ENCODE peak calls at places on chromosomes 2 and 18, in four cellular contexts. One of them, this sample, is unnamed.

GRCh38 chr18:68177807-68178702 is 536.9 kb downstream of the TMX3 start:
- DNase-seq in H1: no peak
- DNase-seq in HCT116: no peak
- DNase-seq in K562: no peak
- DNase-seq in this sample: no peak

GRCh38 chr2:150916434-150916833 is 345.2 kb downstream of the RBM43 start:
- DNase-seq in HCT116: no peak
- DNase-seq in K562: no peak
- DNase-seq in H1: no peak
- DNase-seq in this sample: no peak

GRCh38 chr18:68024716-68025115 is 508.2 kb upstream of the DSEL start:
- DNase-seq in H1: no peak
- DNase-seq in K562: no peak
- DNase-seq in HCT116: no peak
- DNase-seq in this sample: no peak

GRCh38 chr2:183157131-183157530 is 32.9 kb downstream of the NUP35 start:
- DNase-seq in HCT116: no peak
- DNase-seq in K562: no peak
- DNase-seq in H1: no peak
- DNase-seq in this sample: no peak

GRCh38 chr2:217746741-217747287 is 256.0 kb downstream of the TNS1 start:
- DNase-seq in K562: no peak
- DNase-seq in H1: peak
- DNase-seq in HCT116: no peak
- DNase-seq in this sample: no peak

GRCh38 chr2:165307317-165307716 is 68.1 kb downstream of the SCN2A start:
- DNase-seq in HCT116: no peak
- DNase-seq in H1: no peak
- DNase-seq in K562: no peak
- DNase-seq in this sample: no peak

GRCh38 chr2:27306657-27307544 is 1.3 kb downstream of the UCN start:
- DNase-seq in K562: no peak
- DNase-seq in H1: peak
- DNase-seq in HCT116: no peak
- DNase-seq in this sample: no peak

GRCh38 chr2:161122772-161123530 is 37.3 kb upstream of the TANK start:
- DNase-seq in H1: no peak
- DNase-seq in K562: peak
- DNase-seq in HCT116: peak
- DNase-seq in this sample: peak

GRCh38 chr18:79775441-79776221 is 22.1 kb upstream of the KCNG2 start:
- DNase-seq in HCT116: no peak
- DNase-seq in H1: no peak
- DNase-seq in K562: no peak
- DNase-seq in this sample: no peak

DNA sequence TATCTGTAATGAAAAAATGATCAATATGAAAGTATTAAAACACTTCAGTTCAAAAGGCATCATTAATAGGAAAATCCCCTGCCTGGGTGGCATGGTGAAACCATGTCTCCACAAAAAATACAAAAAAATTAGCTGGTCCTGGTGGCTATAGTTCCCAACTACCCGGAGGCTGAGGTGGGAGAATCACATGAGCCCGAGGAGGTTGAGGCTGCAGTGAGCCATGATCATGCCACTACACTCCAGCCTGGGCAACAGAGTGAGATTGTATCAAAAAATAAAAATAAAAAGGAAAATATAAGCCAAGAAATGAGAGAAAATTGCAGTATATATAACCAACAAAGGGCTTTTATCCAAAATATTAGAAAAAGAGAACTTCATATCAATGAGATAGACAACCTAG is 71.6 kb upstream of the MYCN start:
- DNase-seq in K562: no peak
- DNase-seq in H1: no peak
- DNase-seq in HCT116: no peak
- DNase-seq in this sample: no peak
- TF ChIP-seq YY1 in K562: no peak
- TF ChIP-seq YY1 in H1: no peak
- TF ChIP-seq YY1 in HCT116: no peak
- TF ChIP-seq YY1 in this sample: no peak

GRCh38 chr2:232890896-232891601 is 21.0 kb downstream of the SNORC start:
- DNase-seq in H1: peak
- DNase-seq in K562: peak
- DNase-seq in HCT116: peak
- DNase-seq in this sample: no peak
- TF ChIP-seq YY1 in H1: no peak
- TF ChIP-seq YY1 in K562: no peak
- TF ChIP-seq YY1 in HCT116: peak
- TF ChIP-seq YY1 in this sample: no peak

GRCh38 chr2:112153501-112153900 is 15.3 kb downstream of the FBLN7 start:
- DNase-seq in HCT116: no peak
- DNase-seq in K562: no peak
- DNase-seq in H1: peak
- DNase-seq in this sample: no peak

GRCh38 chr2:112154246-112155110 is 16.3 kb downstream of the FBLN7 start:
- DNase-seq in HCT116: no peak
- DNase-seq in H1: no peak
- DNase-seq in K562: no peak
- DNase-seq in this sample: no peak

GRCh38 chr2:112155331-112156151 is 17.4 kb downstream of the FBLN7 start:
- DNase-seq in HCT116: no peak
- DNase-seq in K562: no peak
- DNase-seq in H1: no peak
- DNase-seq in this sample: no peak

GRCh38 chr2:112157472-112157871 is 19.3 kb downstream of the FBLN7 start:
- DNase-seq in K562: no peak
- DNase-seq in H1: no peak
- DNase-seq in HCT116: no peak
- DNase-seq in this sample: no peak

DNA sequence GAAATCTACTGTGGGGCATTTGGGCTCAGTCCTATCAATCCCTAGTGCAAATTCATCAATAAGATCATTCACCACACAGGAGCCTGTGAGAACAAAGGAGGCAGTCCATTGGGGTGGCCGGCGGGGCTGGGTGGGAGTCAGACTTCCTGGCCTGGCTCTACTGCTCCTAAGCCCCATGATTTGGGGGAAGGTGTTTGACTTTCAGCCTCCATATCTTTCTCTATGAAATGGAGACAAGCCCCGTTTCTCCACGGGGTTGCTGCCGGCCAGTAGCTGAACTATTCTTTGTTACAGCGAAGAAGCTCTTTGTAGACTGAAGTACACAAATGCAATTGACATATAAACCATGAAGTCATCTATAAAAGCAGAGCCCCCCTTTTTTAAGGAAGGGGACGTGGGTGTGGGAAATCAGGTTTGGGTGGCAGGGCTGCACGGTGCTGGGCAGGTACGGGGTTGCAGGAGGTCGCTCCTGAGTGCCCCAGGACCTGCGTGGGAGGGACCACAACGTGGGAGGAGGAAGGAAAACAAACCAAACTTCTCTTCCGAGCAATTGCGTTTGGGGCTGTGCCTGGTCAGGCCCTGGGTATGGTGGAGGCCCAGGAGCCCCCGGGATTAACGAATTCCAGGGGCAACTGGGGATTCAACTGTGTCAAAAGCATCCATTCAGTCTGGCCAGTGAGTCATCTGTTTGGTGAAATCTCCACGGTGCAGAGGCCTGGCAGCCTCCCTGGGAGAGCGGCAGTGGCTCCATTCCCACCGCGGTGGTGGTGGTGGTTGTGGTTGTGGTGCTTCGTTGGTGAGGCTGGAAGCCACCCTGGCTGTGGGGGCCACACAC is 18.2 kb downstream of the FBLN7 start:
- DNase-seq in H1: no peak
- DNase-seq in K562: no peak
- DNase-seq in HCT116: no peak
- DNase-seq in this sample: peak
- TF ChIP-seq YY1 in H1: no peak
- TF ChIP-seq YY1 in K562: no peak
- TF ChIP-seq YY1 in HCT116: no peak
- TF ChIP-seq YY1 in this sample: no peak

GRCh38 chr2:25980951-25981350 is 1.3 kb downstream of the KIF3C start:
- DNase-seq in HCT116: no peak
- DNase-seq in H1: no peak
- DNase-seq in K562: no peak
- DNase-seq in this sample: no peak

GRCh38 chr2:25980076-25980887 is 2.0 kb downstream of the KIF3C start:
- DNase-seq in H1: no peak
- DNase-seq in HCT116: no peak
- DNase-seq in K562: no peak
- DNase-seq in this sample: no peak

GRCh38 chr2:25979006-25979405 is 3.3 kb downstream of the KIF3C start:
- DNase-seq in H1: no peak
- DNase-seq in K562: no peak
- DNase-seq in HCT116: no peak
- DNase-seq in this sample: no peak

GRCh38 chr2:25977768-25978167 is 4.5 kb downstream of the KIF3C start:
- DNase-seq in HCT116: no peak
- DNase-seq in H1: no peak
- DNase-seq in K562: no peak
- DNase-seq in this sample: no peak

GRCh38 chr2:25976884-25977741 is 5.2 kb downstream of the KIF3C start:
- DNase-seq in H1: no peak
- DNase-seq in K562: peak
- DNase-seq in HCT116: no peak
- DNase-seq in this sample: no peak
- TF ChIP-seq YY1 in H1: no peak
- TF ChIP-seq YY1 in K562: no peak
- TF ChIP-seq YY1 in HCT116: no peak
- TF ChIP-seq YY1 in this sample: no peak

DNA sequence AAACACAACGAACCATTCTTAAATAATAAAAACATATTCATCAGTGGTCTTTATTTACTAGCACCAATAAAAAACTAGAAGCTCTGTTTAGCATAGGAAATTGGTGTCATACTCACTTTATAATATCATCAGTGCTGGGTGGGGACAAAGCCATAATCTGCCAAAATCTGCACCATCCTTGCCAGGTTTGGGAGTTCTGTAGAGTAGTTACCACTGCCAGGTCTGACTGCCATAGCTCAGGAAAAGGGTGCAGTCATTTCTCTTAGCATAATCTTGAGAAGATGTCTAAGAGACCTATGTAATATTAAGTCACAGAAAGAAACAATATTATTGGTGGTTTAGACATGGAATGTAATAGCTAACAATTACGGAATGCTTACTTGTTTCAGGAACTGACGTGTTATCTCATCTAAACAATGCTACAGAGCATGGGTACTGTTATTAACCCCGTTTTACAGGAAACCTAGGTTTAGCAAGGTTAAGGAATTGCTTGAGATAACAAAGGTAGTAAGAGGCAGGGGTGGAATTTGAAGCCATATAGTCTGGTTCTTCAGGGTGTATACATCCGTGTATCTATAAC is 1.6 kb upstream of the MARCHF7 start:
- DNase-seq in H1: no peak
- DNase-seq in HCT116: no peak
- DNase-seq in K562: no peak
- DNase-seq in this sample: no peak
- TF ChIP-seq YY1 in H1: no peak
- TF ChIP-seq YY1 in HCT116: no peak
- TF ChIP-seq YY1 in K562: no peak
- TF ChIP-seq YY1 in this sample: no peak

GRCh38 chr2:234978466-234979203 is 26.8 kb downstream of the SH3BP4 start:
- DNase-seq in K562: no peak
- DNase-seq in HCT116: no peak
- DNase-seq in H1: no peak
- DNase-seq in this sample: no peak
- TF ChIP-seq YY1 in K562: no peak
- TF ChIP-seq YY1 in HCT116: peak
- TF ChIP-seq YY1 in H1: no peak
- TF ChIP-seq YY1 in this sample: no peak

DNA sequence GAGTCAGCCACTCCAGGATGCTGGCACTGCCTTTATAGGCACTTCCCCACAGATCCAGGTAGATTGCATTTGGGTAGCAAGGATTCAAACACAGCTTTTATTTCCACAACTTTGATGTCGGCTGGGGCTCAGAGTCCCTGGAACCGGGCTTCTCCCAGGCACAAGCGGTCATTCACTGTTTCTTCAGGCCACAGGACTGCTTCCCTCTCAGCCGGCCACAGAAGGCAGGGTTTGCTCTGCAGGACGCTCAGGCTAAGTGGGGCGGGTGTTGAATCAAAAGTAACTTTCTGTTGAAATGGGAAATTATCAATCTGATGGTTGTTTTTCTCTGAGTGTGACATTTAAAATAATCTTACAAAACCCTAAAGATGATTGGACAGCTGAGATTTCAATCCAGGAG is 83.0 kb upstream of the REV1 start:
- DNase-seq in K562: no peak
- DNase-seq in HCT116: no peak
- DNase-seq in H1: no peak
- DNase-seq in this sample: no peak
- TF ChIP-seq YY1 in K562: no peak
- TF ChIP-seq YY1 in HCT116: no peak
- TF ChIP-seq YY1 in H1: no peak
- TF ChIP-seq YY1 in this sample: no peak

DNA sequence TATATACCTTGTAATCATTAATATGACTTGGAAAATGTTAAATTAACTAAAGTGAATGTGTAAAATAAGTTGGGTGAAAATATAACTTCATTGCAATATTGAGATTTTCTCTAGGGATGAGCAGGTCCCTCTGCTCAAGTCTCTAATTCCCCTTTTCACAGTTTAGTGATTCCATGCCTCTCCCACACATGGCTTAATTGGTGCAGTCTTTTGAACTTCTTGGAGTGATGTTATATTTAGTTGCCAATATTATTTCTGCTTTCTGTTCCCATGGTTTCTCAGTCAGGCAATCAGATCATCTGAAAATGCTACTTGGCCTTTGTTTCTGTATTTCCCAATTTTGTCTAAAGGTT is 233.7 kb upstream of the SPOPL start:
- DNase-seq in H1: no peak
- DNase-seq in K562: no peak
- DNase-seq in HCT116: no peak
- DNase-seq in this sample: no peak
- TF ChIP-seq YY1 in H1: no peak
- TF ChIP-seq YY1 in K562: no peak
- TF ChIP-seq YY1 in HCT116: no peak
- TF ChIP-seq YY1 in this sample: no peak